ENCODE peak calls at places on chromosome 20, in ten cellular contexts. E is effector memory CD4-positive, alpha-beta T cell; A is psoas muscle; S is gastrocnemius medialis; V is transverse colon; G is cardiac muscle cell; F is astrocyte; L is GM23248; X is ovary; Y is SK-N-SH. U is an unnamed sample. For H3K36me3, the result is how much of the 10 kb centered on the place peaks cover.

GRCh38 chr20:34066476-34067090 is 45.5 kb downstream of the EIF2S2 start:
- DNase-seq in F (no peak), A (no peak), S (no peak), V (no peak), X (no peak), L (peak), Y (no peak), E (no peak), G (peak), U (no peak)

GRCh38 chr20:32918751-32919150 is 60.0 kb downstream of the EFCAB8 start:
- DNase-seq in A (peak), S (no peak), V (no peak), G (no peak), X (no peak), Y (no peak), E (no peak), F (no peak), L (no peak), U (no peak)

GRCh38 chr20:49691818-49692568 is 21.7 kb downstream of the B4GALT5 start:
- DNase-seq in G (no peak), X (no peak), V (no peak), Y (no peak), L (no peak), E (no peak), F (no peak), A (no peak), S (no peak), U (no peak)

GRCh38 chr20:25136643-25137559 is 55.0 kb upstream of the VSX1 start:
- DNase-seq in V (peak), S (no peak), A (peak), F (peak), Y (peak), G (peak), X (peak), L (peak), E (no peak), U (peak)

GRCh38 chr20:15475483-15475882 is 1097.8 kb downstream of the KIF16B start:
- DNase-seq in L (no peak), V (peak), X (no peak), Y (peak), A (peak), S (no peak), G (no peak), E (no peak), F (no peak), U (no peak)

GRCh38 chr20:37796121-37796520 is 102.3 kb downstream of the CTNNBL1 start:
- DNase-seq in V (no peak), A (no peak), F (no peak), X (no peak), E (no peak), S (no peak), L (no peak), Y (no peak), G (peak), U (no peak)

GRCh38 chr20:17562804-17563305 is 7.0 kb upstream of the DSTN start:
- DNase-seq in S (no peak), E (no peak), V (no peak), Y (no peak), G (peak), F (peak), L (peak), X (no peak), A (no peak), U (no peak)

GRCh38 chr20:50278684-50279531 is 88.3 kb downstream of the CEBPB start:
- DNase-seq in S (peak), L (peak), Y (no peak), E (no peak), A (peak), F (no peak), V (peak), G (no peak), X (peak), U (no peak)

GRCh38 chr20:59633646-59634045 is 29.3 kb downstream of the PHACTR3 start:
- DNase-seq in A (no peak), S (no peak), G (no peak), E (no peak), L (no peak), X (no peak), V (no peak), F (no peak), Y (no peak), U (no peak)

GRCh38 chr20:8601542-8601912 is 467.4 kb upstream of the PLCB4 start:
- DNase-seq in X (no peak), Y (no peak), L (no peak), S (no peak), A (no peak), V (no peak), E (no peak), G (no peak), F (no peak), U (no peak)

GRCh38 chr20:17953935-17954334 is 14.7 kb downstream of the SNX5 start:
- DNase-seq in F (no peak), L (no peak), V (no peak), Y (no peak), S (no peak), G (no peak), X (no peak), E (no peak), A (no peak), U (no peak)

GRCh38 chr20:33423141-33423834 is 20.3 kb downstream of the SNTA1 start:
- DNase-seq in E (no peak), L (peak), A (peak), F (peak), S (peak), G (peak), V (peak), X (no peak), Y (no peak), U (peak)

GRCh38 chr20:57428611-57429496 is 37.7 kb downstream of the RBM38 start:
- DNase-seq in S (no peak), F (no peak), Y (no peak), E (no peak), L (no peak), G (no peak), X (no peak), A (peak), V (no peak), U (no peak)

GRCh38 chr20:50312682-50313187 is 122.1 kb downstream of the CEBPB start:
- DNase-seq in S (peak), E (no peak), G (peak), A (peak), X (peak), V (peak), F (peak), Y (no peak), L (peak), U (peak)

GRCh38 chr20:45212831-45213230 is 6.0 kb downstream of the SEMG1 start:
- DNase-seq in G (no peak), S (no peak), E (no peak), F (no peak), L (no peak), X (no peak), A (no peak), V (no peak), Y (no peak), U (no peak)

GRCh38 chr20:45211569-45212474 is 5.0 kb downstream of the SEMG1 start:
- DNase-seq in F (no peak), S (no peak), A (no peak), L (no peak), G (no peak), X (no peak), E (no peak), Y (no peak), V (no peak), U (no peak)

GRCh38 chr20:45206746-45207145 is at the start of gene SEMG1:
- DNase-seq in X (no peak), A (no peak), F (no peak), Y (no peak), E (no peak), G (no peak), L (no peak), S (no peak), V (no peak), U (no peak)

DNA sequence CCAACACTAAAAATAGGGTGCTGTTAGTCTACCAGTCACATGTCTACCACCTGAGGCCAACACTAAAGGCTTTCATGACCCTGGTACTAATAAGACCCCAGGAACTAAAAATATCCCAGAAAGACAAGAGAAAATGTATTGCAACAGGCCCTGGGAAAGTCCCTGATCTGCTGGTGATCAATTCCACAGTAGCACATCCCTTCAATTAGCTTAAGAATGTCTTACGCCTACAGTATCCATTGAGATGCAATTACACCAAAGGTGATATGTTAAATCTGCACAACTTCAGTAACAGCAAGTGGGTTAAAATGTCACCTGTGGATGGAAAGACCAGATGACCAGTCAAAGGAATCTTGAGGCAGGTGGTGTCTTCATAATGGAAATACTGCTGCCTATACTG is 3.1 kb downstream of the SEMG1 start:
- DNase-seq in S (no peak), G (no peak), A (no peak), L (no peak), Y (no peak), E (no peak), X (no peak), V (no peak), F (no peak), U (no peak)
- H3K27ac ChIP-seq in S (no peak), G (no peak), A (no peak), L (no peak), Y (no peak), E (no peak), X (no peak), V (no peak), F (no peak), U (no peak)

GRCh38 chr20:44501448-44501847 is 20.4 kb downstream of the SERINC3 start:
- DNase-seq in V (no peak), E (no peak), L (peak), Y (no peak), A (no peak), F (peak), S (peak), G (peak), X (no peak), U (no peak)
- H3K36me3 ChIP-seq in V (under half), E (half or more), L (half or more), Y (half or more), A (half or more), F (half or more), S (half or more), G (half or more), X (under half), U (half or more)

DNA sequence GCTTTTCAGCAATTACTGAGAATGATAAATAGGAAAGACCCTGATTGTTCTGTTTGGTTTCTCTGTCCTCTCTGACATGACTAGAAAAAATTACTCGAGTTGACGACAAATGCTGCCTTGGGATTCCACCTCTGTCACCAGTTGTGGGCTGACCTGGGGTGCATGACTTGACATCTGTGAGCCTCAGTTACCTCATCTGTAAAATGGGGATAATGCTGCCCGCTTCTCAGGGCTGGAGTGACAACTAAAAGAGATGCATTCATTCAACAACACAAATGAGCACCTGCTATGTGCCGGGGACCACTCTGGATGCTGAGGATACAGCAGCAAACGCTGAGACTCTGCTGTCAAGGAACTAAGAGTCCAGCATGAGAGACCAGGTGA is 94.8 kb downstream of the NFATC2 start:
- DNase-seq in E (no peak), G (no peak), L (no peak), X (no peak), F (no peak), S (no peak), A (no peak), V (no peak), Y (no peak), U (no peak)
- H3K27ac ChIP-seq in E (no peak), G (peak), L (peak), X (peak), F (peak), S (peak), A (peak), V (peak), Y (peak), U (peak)

GRCh38 chr20:5990946-5991345 is 40.5 kb downstream of the MCM8 start:
- DNase-seq in V (no peak), L (no peak), F (no peak), X (no peak), A (no peak), S (no peak), E (no peak), Y (no peak), G (no peak), U (no peak)
- H3K36me3 ChIP-seq in V (under half), L (under half), F (under half), X (under half), A (half or more), S (under half), E (under half), Y (under half), G (under half), U (under half)

GRCh38 chr20:22257912-22258311 is 326.5 kb downstream of the FOXA2 start:
- DNase-seq in Y (no peak), A (no peak), L (peak), F (no peak), G (no peak), E (no peak), S (no peak), V (no peak), X (no peak), U (no peak)
- H3K27ac ChIP-seq in Y (no peak), A (no peak), L (no peak), F (no peak), G (no peak), E (no peak), S (no peak), V (no peak), X (no peak), U (no peak)

DNA sequence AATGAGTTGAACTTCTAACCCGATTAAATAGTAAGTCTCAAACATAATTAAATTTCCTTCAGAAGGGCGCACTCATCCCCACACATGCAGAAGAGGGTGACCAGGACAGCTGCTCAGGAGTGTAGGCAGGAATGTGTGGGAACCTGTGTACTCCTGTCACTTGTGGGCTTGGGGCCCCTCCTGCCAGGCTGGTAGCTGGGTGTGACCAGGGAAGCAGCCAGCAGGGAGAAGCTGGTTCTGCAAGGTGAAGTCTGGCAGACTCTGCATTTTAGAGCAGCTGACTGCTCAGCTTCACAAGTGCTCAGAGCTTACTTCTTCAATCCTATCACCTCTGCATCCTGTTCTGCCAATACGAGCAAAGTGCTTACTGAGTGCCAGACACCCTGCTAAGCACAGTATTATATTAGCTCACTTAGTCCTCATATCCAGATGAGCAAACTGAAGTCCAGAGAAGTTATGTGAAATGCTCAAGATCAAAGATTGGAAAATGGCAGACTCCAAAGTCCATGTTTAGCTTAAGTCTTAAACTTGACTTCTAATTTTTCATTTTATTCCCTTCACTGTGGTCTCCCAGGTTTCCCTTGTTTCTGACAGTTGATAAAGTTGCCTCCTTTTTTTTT is 27.9 kb downstream of the ELMO2 start:
- DNase-seq in X (no peak), G (no peak), F (no peak), Y (no peak), S (no peak), A (no peak), V (no peak), E (no peak), L (no peak), U (no peak)
- H3K36me3 ChIP-seq in X (under half), G (half or more), F (half or more), Y (under half), S (half or more), A (half or more), V (under half), E (half or more), L (under half), U (half or more)